ENCODE peak calls at places on chromosome 2, in four cellular contexts. O is M059J; X is stimulated activated CD8-positive, alpha-beta memory T cell treated with anti-CD3 and anti-CD28 coated beads, Interleukin-2, amount 100 ng/mL, for 1 hour; I is SHP77. E is an unnamed sample.

GRCh38 chr2:152033146-152033545 is 65.7 kb downstream of the CACNB4 start:
- DNase-seq in O (no peak), I (no peak), X (no peak), E (no peak)

GRCh38 chr2:158644139-158644538 is 151.0 kb upstream of the DAPL1 start:
- DNase-seq in X (no peak), O (peak), I (no peak), E (no peak)

GRCh38 chr2:113231064-113231463 is 47.7 kb downstream of the PAX8 start:
- DNase-seq in I (no peak), X (no peak), O (no peak), E (no peak)

GRCh38 chr2:135585586-135585985 is 54.3 kb downstream of the R3HDM1 start:
- DNase-seq in O (no peak), I (no peak), X (no peak), E (no peak)

GRCh38 chr2:67641302-67641701 is 244.2 kb downstream of the ETAA1 start:
- DNase-seq in O (no peak), X (no peak), I (peak), E (no peak)

GRCh38 chr2:88024509-88024908 is 8.2 kb upstream of the RNU2-63P start:
- DNase-seq in I (no peak), X (no peak), O (no peak), E (no peak)

GRCh38 chr2:159936471-159936870 is 125.9 kb downstream of the PLA2R1 start:
- DNase-seq in X (no peak), O (peak), I (no peak), E (no peak)

GRCh38 chr2:208150956-208151355 is 5.0 kb upstream of the CRYGB start:
- DNase-seq in I (no peak), O (no peak), X (no peak), E (no peak)

GRCh38 chr2:95392730-95393455 is 9.6 kb upstream of the FAHD2A start:
- DNase-seq in X (no peak), O (no peak), I (no peak), E (no peak)

GRCh38 chr2:229335877-229336346 is 64.8 kb upstream of the PID1 start:
- DNase-seq in X (no peak), I (no peak), O (no peak), E (no peak)

GRCh38 chr2:43136862-43137261 is 89.5 kb downstream of the ZFP36L2 start:
- DNase-seq in I (no peak), O (no peak), X (peak), E (no peak)

GRCh38 chr2:648476-649424 is 28.5 kb downstream of the TMEM18 start:
- DNase-seq in I (no peak), O (no peak), X (no peak), E (no peak)

GRCh38 chr2:16462965-16463364 is 202.7 kb downstream of the CYRIA start:
- DNase-seq in X (no peak), O (no peak), I (no peak), E (no peak)

GRCh38 chr2:170815746-170816498 is 765 bp upstream of the GAD1 start:
- DNase-seq in O (peak), X (peak), I (peak), E (peak)

GRCh38 chr2:68839260-68839833 is 31.9 kb downstream of the BMP10 start:
- DNase-seq in O (peak), X (no peak), I (no peak), E (no peak)

GRCh38 chr2:175062787-175063585 is 57.8 kb upstream of the CHN1 start:
- DNase-seq in I (peak), O (no peak), X (no peak), E (no peak)

GRCh38 chr2:102618452-102619413 is 620 bp upstream of the SLC9A2 start:
- DNase-seq in X (no peak), I (no peak), O (peak), E (no peak)

GRCh38 chr2:127416486-127417001 is 1.7 kb upstream of the PROC start:
- DNase-seq in I (no peak), O (no peak), X (no peak), E (no peak)

GRCh38 chr2:165147201-165148045 is 56.4 kb downstream of the SCN3A start:
- DNase-seq in I (no peak), X (no peak), O (no peak), E (no peak)

GRCh38 chr2:241218131-241219029 is 29.9 kb downstream of the ANO7 start:
- DNase-seq in X (no peak), I (peak), O (peak), E (no peak)

GRCh38 chr2:99188357-99188756 is 7.4 kb downstream of the MRPL30 start:
- DNase-seq in X (no peak), O (no peak), I (no peak), E (no peak)

GRCh38 chr2:60416221-60417008 is 137.0 kb downstream of the BCL11A start:
- DNase-seq in I (no peak), X (no peak), O (no peak), E (no peak)

GRCh38 chr2:237591379-237591881 is 896 bp upstream of the RAB17 start:
- DNase-seq in X (no peak), O (no peak), I (no peak), E (no peak)

GRCh38 chr2:127208313-127208712 is 11.8 kb downstream of the CYP27C1 start:
- DNase-seq in I (peak), X (no peak), O (peak), E (peak)

GRCh38 chr2:102114851-102115497 is 27.6 kb upstream of the IL1R1 start:
- DNase-seq in O (peak), I (no peak), X (no peak), E (no peak)

GRCh38 chr2:6958616-6959235 is 41.5 kb downstream of the RNF144A start:
- DNase-seq in X (no peak), O (peak), I (no peak), E (no peak)

GRCh38 chr2:158772306-158773078 is 22.6 kb upstream of the DAPL1 start:
- DNase-seq in I (no peak), O (no peak), X (no peak), E (peak)

GRCh38 chr2:45631955-45632354 is 19.5 kb upstream of the PRKCE start:
- DNase-seq in I (no peak), O (no peak), X (no peak), E (no peak)

GRCh38 chr2:82013641-82014040 is 1709.1 kb upstream of the LRRTM1 start:
- DNase-seq in O (no peak), I (no peak), X (no peak), E (no peak)

GRCh38 chr2:31253344-31254155 is 19.6 kb downstream of the EHD3 start:
- DNase-seq in X (no peak), O (no peak), I (no peak), E (no peak)

GRCh38 chr2:19292007-19292406 is 66.4 kb downstream of the OSR1 start:
- DNase-seq in I (no peak), O (peak), X (no peak), E (no peak)